ENCODE peak calls at places on chromosomes 3 and 15, in six cellular contexts. T, Q, B, Z, U and S are unnamed samples.

GRCh38 chr15:95884276-95884675 is 446.2 kb upstream of the NR2F2 start:
- DNase-seq in B (no peak), Q (no peak), U (no peak), T (no peak), Z (no peak), S (no peak)

GRCh38 chr3:15460891-15461524 is 33.6 kb downstream of the EAF1 start:
- DNase-seq in T (no peak), Z (no peak), B (no peak), U (no peak), Q (no peak), S (no peak)

GRCh38 chr3:107662586-107662985 is 139.8 kb downstream of the BBX start:
- DNase-seq in T (no peak), Z (no peak), U (no peak), Q (no peak), B (no peak), S (no peak)

GRCh38 chr3:179181993-179182551 is 33.9 kb downstream of the PIK3CA start:
- DNase-seq in Q (no peak), U (no peak), B (no peak), Z (no peak), T (no peak), S (no peak)

GRCh38 chr3:55167586-55168317 is 239.9 kb upstream of the LRTM1 start:
- DNase-seq in Z (no peak), Q (no peak), U (no peak), T (no peak), B (no peak), S (no peak)

GRCh38 chr15:73599934-73600333 is 33.3 kb downstream of the NPTN start:
- DNase-seq in Z (no peak), U (no peak), Q (no peak), T (no peak), B (no peak), S (no peak)

GRCh38 chr3:120452816-120453215 is 2.0 kb upstream of the FSTL1 start:
- DNase-seq in Z (no peak), U (no peak), T (no peak), Q (no peak), B (no peak), S (no peak)

GRCh38 chr15:63202858-63203257 is 13.5 kb downstream of the RAB8B start:
- DNase-seq in T (no peak), B (no peak), Q (peak), Z (no peak), U (no peak), S (no peak)

GRCh38 chr3:194618858-194619608 is 14.2 kb downstream of the TMEM44 start:
- DNase-seq in Z (no peak), B (no peak), Q (no peak), T (no peak), U (no peak), S (no peak)

GRCh38 chr15:41104234-41104633 is 11.8 kb downstream of the INO80 start:
- DNase-seq in T (no peak), Q (no peak), Z (no peak), U (no peak), B (no peak), S (no peak)

GRCh38 chr3:143000525-143000924 is 845 bp upstream of the U2SURP start:
- DNase-seq in B (no peak), T (no peak), Q (no peak), Z (no peak), U (no peak), S (no peak)

GRCh38 chr15:76199106-76200082 is 111.9 kb downstream of the ETFA start:
- DNase-seq in Q (peak), T (no peak), B (no peak), Z (no peak), U (no peak), S (no peak)

GRCh38 chr3:100419406-100419805 is 18.1 kb downstream of the LNP1 start:
- DNase-seq in Q (no peak), U (no peak), Z (no peak), B (no peak), T (no peak), S (no peak)

GRCh38 chr3:43857361-43858051 is 166.8 kb downstream of the ABHD5 start:
- DNase-seq in Z (no peak), B (no peak), U (no peak), Q (no peak), T (no peak), S (no peak)

GRCh38 chr3:112858410-112859069 is 11.9 kb upstream of the CD200R1L start:
- DNase-seq in Z (no peak), U (no peak), Q (no peak), T (no peak), B (no peak), S (peak)

GRCh38 chr3:43287514-43287913 is 1.2 kb downstream of the SNRK start:
- DNase-seq in B (no peak), T (no peak), Z (no peak), Q (no peak), U (no peak), S (no peak)

GRCh38 chr3:46215810-46216414 is 7.8 kb upstream of the CCR1 start:
- DNase-seq in Q (no peak), Z (no peak), B (no peak), T (no peak), U (no peak), S (no peak)